ENCODE peak calls at places on chromosomes 4 and X, in six cellular contexts. D is activated CD4-positive, alpha-beta T cell treated with anti-CD3 and anti-CD28 coated beads, Interleukin-2, amount 50 U/mL, for 24 hours; T is left cardiac atrium; Y is effector CD4-positive, alpha-beta T cell; K is heart left ventricle; M is Right ventricle myocardium superior. C is an unnamed sample.

GRCh38 chr4:182929296-182929695 is 12.1 kb upstream of the DCTD start:
- DNase-seq in D (no peak), T (no peak), Y (no peak), K (no peak), M (no peak), C (no peak)

GRCh38 chrX:130108647-130109428 is 1.5 kb downstream of the ELF4 start:
- DNase-seq in D (no peak), T (peak), Y (no peak), K (peak), M (peak), C (peak)

GRCh38 chrX:108494416-108495095 is 54.9 kb downstream of the COL4A5 start:
- DNase-seq in D (no peak), T (no peak), Y (no peak), K (no peak), M (no peak), C (no peak)

GRCh38 chr4:168656055-168656660 is 159.3 kb downstream of the PALLD start:
- DNase-seq in D (no peak), T (no peak), Y (no peak), K (no peak), M (no peak), C (no peak)

GRCh38 chr4:1445716-1446445 is 39.6 kb upstream of the NKX1-1 start:
- DNase-seq in D (no peak), T (no peak), Y (no peak), K (no peak), M (no peak), C (no peak)

GRCh38 chr4:167890226-167890625 is 202.1 kb upstream of the ANXA10 start:
- DNase-seq in D (no peak), T (no peak), Y (no peak), K (no peak), M (no peak), C (no peak)

GRCh38 chrX:39418132-39418935 is 617.1 kb downstream of the MID1IP1 start:
- DNase-seq in D (no peak), T (no peak), Y (no peak), K (no peak), M (no peak), C (no peak)

GRCh38 chr4:124111922-124112321 is 600.6 kb downstream of the ANKRD50 start:
- DNase-seq in D (no peak), T (no peak), Y (no peak), K (no peak), M (no peak), C (no peak)

GRCh38 chr4:4428966-4429875 is 42.3 kb downstream of the NSG1 start:
- DNase-seq in D (no peak), T (no peak), Y (no peak), K (no peak), M (no peak), C (no peak)